ENCODE peak calls at places on chromosomes 3 and 15, in ten cellular contexts. One of them, this sample, is unnamed.

GRCh38 chr3:140341213-140341612 is 336.7 kb upstream of the TRIM42 start:
- DNase-seq in T-helper 1 cell: no peak
- DNase-seq in KBM-7: no peak
- DNase-seq in AG10803: no peak
- DNase-seq in OCI-LY7: no peak
- DNase-seq in lung microvascular endothelial cell: no peak
- DNase-seq in neural crest cell: no peak
- DNase-seq in fibroblast of pulmonary artery: no peak
- DNase-seq in GM10248: no peak
- DNase-seq in activated CD8-positive, alpha-beta memory T cell treated with anti-CD3 and anti-CD28 coated beads, Interleukin-2, amount 50 U/mL, for 4 hours: no peak
- DNase-seq in this sample: no peak

GRCh38 chr3:4698125-4698821 is 205.1 kb downstream of the ITPR1 start:
- DNase-seq in KBM-7: no peak
- DNase-seq in AG10803: no peak
- DNase-seq in GM10248: no peak
- DNase-seq in T-helper 1 cell: no peak
- DNase-seq in OCI-LY7: no peak
- DNase-seq in activated CD8-positive, alpha-beta memory T cell treated with anti-CD3 and anti-CD28 coated beads, Interleukin-2, amount 50 U/mL, for 4 hours: no peak
- DNase-seq in fibroblast of pulmonary artery: no peak
- DNase-seq in neural crest cell: no peak
- DNase-seq in lung microvascular endothelial cell: no peak
- DNase-seq in this sample: no peak

GRCh38 chr3:24588568-24588967 is 93.9 kb upstream of the THRB start:
- DNase-seq in activated CD8-positive, alpha-beta memory T cell treated with anti-CD3 and anti-CD28 coated beads, Interleukin-2, amount 50 U/mL, for 4 hours: no peak
- DNase-seq in lung microvascular endothelial cell: peak
- DNase-seq in fibroblast of pulmonary artery: peak
- DNase-seq in AG10803: no peak
- DNase-seq in GM10248: no peak
- DNase-seq in OCI-LY7: no peak
- DNase-seq in T-helper 1 cell: no peak
- DNase-seq in neural crest cell: no peak
- DNase-seq in KBM-7: no peak
- DNase-seq in this sample: no peak

GRCh38 chr15:81751321-81751720 is 294.5 kb downstream of the MEX3B start:
- DNase-seq in OCI-LY7: no peak
- DNase-seq in AG10803: no peak
- DNase-seq in GM10248: no peak
- DNase-seq in lung microvascular endothelial cell: no peak
- DNase-seq in activated CD8-positive, alpha-beta memory T cell treated with anti-CD3 and anti-CD28 coated beads, Interleukin-2, amount 50 U/mL, for 4 hours: no peak
- DNase-seq in fibroblast of pulmonary artery: no peak
- DNase-seq in KBM-7: no peak
- DNase-seq in neural crest cell: no peak
- DNase-seq in T-helper 1 cell: no peak
- DNase-seq in this sample: no peak

GRCh38 chr15:38895326-38896282 is 331.0 kb upstream of the RASGRP1 start:
- DNase-seq in T-helper 1 cell: no peak
- DNase-seq in neural crest cell: no peak
- DNase-seq in lung microvascular endothelial cell: peak
- DNase-seq in fibroblast of pulmonary artery: peak
- DNase-seq in AG10803: peak
- DNase-seq in GM10248: no peak
- DNase-seq in activated CD8-positive, alpha-beta memory T cell treated with anti-CD3 and anti-CD28 coated beads, Interleukin-2, amount 50 U/mL, for 4 hours: no peak
- DNase-seq in KBM-7: no peak
- DNase-seq in OCI-LY7: no peak
- DNase-seq in this sample: no peak

GRCh38 chr3:141422961-141423582 is 54.8 kb downstream of the ZBTB38 start:
- DNase-seq in lung microvascular endothelial cell: no peak
- DNase-seq in AG10803: no peak
- DNase-seq in KBM-7: no peak
- DNase-seq in fibroblast of pulmonary artery: no peak
- DNase-seq in activated CD8-positive, alpha-beta memory T cell treated with anti-CD3 and anti-CD28 coated beads, Interleukin-2, amount 50 U/mL, for 4 hours: no peak
- DNase-seq in T-helper 1 cell: no peak
- DNase-seq in OCI-LY7: no peak
- DNase-seq in GM10248: no peak
- DNase-seq in neural crest cell: no peak
- DNase-seq in this sample: no peak

GRCh38 chr15:101521084-101521483 is 31.6 kb upstream of the PCSK6 start:
- DNase-seq in KBM-7: no peak
- DNase-seq in GM10248: no peak
- DNase-seq in T-helper 1 cell: no peak
- DNase-seq in AG10803: no peak
- DNase-seq in OCI-LY7: no peak
- DNase-seq in neural crest cell: no peak
- DNase-seq in lung microvascular endothelial cell: no peak
- DNase-seq in activated CD8-positive, alpha-beta memory T cell treated with anti-CD3 and anti-CD28 coated beads, Interleukin-2, amount 50 U/mL, for 4 hours: no peak
- DNase-seq in fibroblast of pulmonary artery: no peak
- DNase-seq in this sample: no peak

GRCh38 chr15:92954578-92954977 is 54.5 kb downstream of the CHD2 start:
- DNase-seq in fibroblast of pulmonary artery: no peak
- DNase-seq in T-helper 1 cell: no peak
- DNase-seq in lung microvascular endothelial cell: peak
- DNase-seq in KBM-7: peak
- DNase-seq in neural crest cell: no peak
- DNase-seq in GM10248: no peak
- DNase-seq in activated CD8-positive, alpha-beta memory T cell treated with anti-CD3 and anti-CD28 coated beads, Interleukin-2, amount 50 U/mL, for 4 hours: no peak
- DNase-seq in OCI-LY7: peak
- DNase-seq in AG10803: no peak
- DNase-seq in this sample: no peak

GRCh38 chr3:113353678-113354077 is 87.6 kb downstream of the CFAP44 start:
- DNase-seq in OCI-LY7: no peak
- DNase-seq in AG10803: no peak
- DNase-seq in T-helper 1 cell: no peak
- DNase-seq in lung microvascular endothelial cell: no peak
- DNase-seq in neural crest cell: no peak
- DNase-seq in GM10248: no peak
- DNase-seq in fibroblast of pulmonary artery: no peak
- DNase-seq in activated CD8-positive, alpha-beta memory T cell treated with anti-CD3 and anti-CD28 coated beads, Interleukin-2, amount 50 U/mL, for 4 hours: no peak
- DNase-seq in KBM-7: no peak
- DNase-seq in this sample: no peak

GRCh38 chr15:93152951-93153350 is 63.9 kb upstream of the RGMA start:
- DNase-seq in AG10803: no peak
- DNase-seq in activated CD8-positive, alpha-beta memory T cell treated with anti-CD3 and anti-CD28 coated beads, Interleukin-2, amount 50 U/mL, for 4 hours: no peak
- DNase-seq in T-helper 1 cell: no peak
- DNase-seq in GM10248: no peak
- DNase-seq in KBM-7: no peak
- DNase-seq in OCI-LY7: no peak
- DNase-seq in lung microvascular endothelial cell: no peak
- DNase-seq in fibroblast of pulmonary artery: peak
- DNase-seq in neural crest cell: no peak
- DNase-seq in this sample: no peak

GRCh38 chr3:13229291-13229949 is 156.2 kb upstream of the IQSEC1 start:
- DNase-seq in fibroblast of pulmonary artery: peak
- DNase-seq in AG10803: no peak
- DNase-seq in neural crest cell: no peak
- DNase-seq in GM10248: peak
- DNase-seq in OCI-LY7: peak
- DNase-seq in activated CD8-positive, alpha-beta memory T cell treated with anti-CD3 and anti-CD28 coated beads, Interleukin-2, amount 50 U/mL, for 4 hours: no peak
- DNase-seq in T-helper 1 cell: no peak
- DNase-seq in KBM-7: peak
- DNase-seq in lung microvascular endothelial cell: peak
- DNase-seq in this sample: no peak

GRCh38 chr3:70108072-70108471 is 108.5 kb downstream of the SAMMSON start:
- DNase-seq in activated CD8-positive, alpha-beta memory T cell treated with anti-CD3 and anti-CD28 coated beads, Interleukin-2, amount 50 U/mL, for 4 hours: no peak
- DNase-seq in OCI-LY7: peak
- DNase-seq in GM10248: peak
- DNase-seq in AG10803: no peak
- DNase-seq in fibroblast of pulmonary artery: peak
- DNase-seq in neural crest cell: peak
- DNase-seq in KBM-7: peak
- DNase-seq in T-helper 1 cell: no peak
- DNase-seq in lung microvascular endothelial cell: peak
- DNase-seq in this sample: no peak

GRCh38 chr3:128496019-128496601 is 3.1 kb upstream of the GATA2 start:
- DNase-seq in lung microvascular endothelial cell: no peak
- DNase-seq in KBM-7: no peak
- DNase-seq in OCI-LY7: no peak
- DNase-seq in GM10248: no peak
- DNase-seq in activated CD8-positive, alpha-beta memory T cell treated with anti-CD3 and anti-CD28 coated beads, Interleukin-2, amount 50 U/mL, for 4 hours: no peak
- DNase-seq in neural crest cell: no peak
- DNase-seq in fibroblast of pulmonary artery: no peak
- DNase-seq in T-helper 1 cell: no peak
- DNase-seq in AG10803: no peak
- DNase-seq in this sample: no peak

GRCh38 chr3:65439641-65440040 is 599.1 kb downstream of the MAGI1 start:
- DNase-seq in OCI-LY7: peak
- DNase-seq in fibroblast of pulmonary artery: peak
- DNase-seq in GM10248: no peak
- DNase-seq in KBM-7: peak
- DNase-seq in lung microvascular endothelial cell: peak
- DNase-seq in AG10803: peak
- DNase-seq in neural crest cell: peak
- DNase-seq in activated CD8-positive, alpha-beta memory T cell treated with anti-CD3 and anti-CD28 coated beads, Interleukin-2, amount 50 U/mL, for 4 hours: no peak
- DNase-seq in T-helper 1 cell: no peak
- DNase-seq in this sample: no peak

GRCh38 chr3:151903501-151903991 is 30.1 kb downstream of the SUCNR1 start:
- DNase-seq in KBM-7: peak
- DNase-seq in OCI-LY7: no peak
- DNase-seq in AG10803: peak
- DNase-seq in T-helper 1 cell: no peak
- DNase-seq in activated CD8-positive, alpha-beta memory T cell treated with anti-CD3 and anti-CD28 coated beads, Interleukin-2, amount 50 U/mL, for 4 hours: no peak
- DNase-seq in fibroblast of pulmonary artery: peak
- DNase-seq in GM10248: no peak
- DNase-seq in lung microvascular endothelial cell: peak
- DNase-seq in neural crest cell: no peak
- DNase-seq in this sample: no peak

GRCh38 chr3:194748229-194748628 is 62.5 kb downstream of the FAM43A start:
- DNase-seq in T-helper 1 cell: no peak
- DNase-seq in neural crest cell: no peak
- DNase-seq in GM10248: no peak
- DNase-seq in activated CD8-positive, alpha-beta memory T cell treated with anti-CD3 and anti-CD28 coated beads, Interleukin-2, amount 50 U/mL, for 4 hours: no peak
- DNase-seq in KBM-7: no peak
- DNase-seq in OCI-LY7: no peak
- DNase-seq in fibroblast of pulmonary artery: no peak
- DNase-seq in AG10803: no peak
- DNase-seq in lung microvascular endothelial cell: no peak
- DNase-seq in this sample: no peak

GRCh38 chr3:192916455-192917257 is 1.0 kb downstream of the MB21D2 start:
- DNase-seq in lung microvascular endothelial cell: peak
- DNase-seq in T-helper 1 cell: no peak
- DNase-seq in fibroblast of pulmonary artery: peak
- DNase-seq in KBM-7: peak
- DNase-seq in GM10248: peak
- DNase-seq in neural crest cell: peak
- DNase-seq in OCI-LY7: no peak
- DNase-seq in activated CD8-positive, alpha-beta memory T cell treated with anti-CD3 and anti-CD28 coated beads, Interleukin-2, amount 50 U/mL, for 4 hours: peak
- DNase-seq in AG10803: peak
- DNase-seq in this sample: no peak

GRCh38 chr3:141709126-141709770 is 28.9 kb upstream of the RNF7 start:
- DNase-seq in fibroblast of pulmonary artery: no peak
- DNase-seq in T-helper 1 cell: no peak
- DNase-seq in AG10803: no peak
- DNase-seq in neural crest cell: no peak
- DNase-seq in OCI-LY7: no peak
- DNase-seq in KBM-7: no peak
- DNase-seq in activated CD8-positive, alpha-beta memory T cell treated with anti-CD3 and anti-CD28 coated beads, Interleukin-2, amount 50 U/mL, for 4 hours: no peak
- DNase-seq in GM10248: no peak
- DNase-seq in lung microvascular endothelial cell: no peak
- DNase-seq in this sample: no peak

GRCh38 chr3:126197343-126197742 is 17.0 kb upstream of the ALDH1L1 start:
- DNase-seq in AG10803: no peak
- DNase-seq in lung microvascular endothelial cell: no peak
- DNase-seq in fibroblast of pulmonary artery: no peak
- DNase-seq in OCI-LY7: no peak
- DNase-seq in KBM-7: no peak
- DNase-seq in GM10248: no peak
- DNase-seq in T-helper 1 cell: no peak
- DNase-seq in neural crest cell: no peak
- DNase-seq in activated CD8-positive, alpha-beta memory T cell treated with anti-CD3 and anti-CD28 coated beads, Interleukin-2, amount 50 U/mL, for 4 hours: no peak
- DNase-seq in this sample: no peak

GRCh38 chr3:146813496-146813895 is 208.3 kb upstream of the PLSCR5 start:
- DNase-seq in GM10248: no peak
- DNase-seq in fibroblast of pulmonary artery: no peak
- DNase-seq in neural crest cell: no peak
- DNase-seq in KBM-7: no peak
- DNase-seq in AG10803: peak
- DNase-seq in activated CD8-positive, alpha-beta memory T cell treated with anti-CD3 and anti-CD28 coated beads, Interleukin-2, amount 50 U/mL, for 4 hours: no peak
- DNase-seq in lung microvascular endothelial cell: no peak
- DNase-seq in T-helper 1 cell: no peak
- DNase-seq in OCI-LY7: no peak
- DNase-seq in this sample: no peak